ENCODE peak calls at places on chromosomes 1 and 21, in four cellular contexts. One of them, this sample, is unnamed.

GRCh38 chr1:81410919-81411318 is 389.8 kb upstream of the ADGRL2 start:
- DNase-seq in stimulated activated CD8-positive, alpha-beta memory T cell treated with anti-CD3 and anti-CD28 coated beads, Interleukin-15, amount 100 ng/mL, for 1 hour: no peak
- DNase-seq in EL: no peak
- DNase-seq in activated naive CD4-positive, alpha-beta T cell treated with Interleukin-2 at 50 U/mL for 16 hours: no peak
- DNase-seq in this sample: no peak

GRCh38 chr1:246418565-246419312 is 88.3 kb downstream of the SMYD3 start:
- DNase-seq in EL: no peak
- DNase-seq in activated naive CD4-positive, alpha-beta T cell treated with Interleukin-2 at 50 U/mL for 16 hours: no peak
- DNase-seq in stimulated activated CD8-positive, alpha-beta memory T cell treated with anti-CD3 and anti-CD28 coated beads, Interleukin-15, amount 100 ng/mL, for 1 hour: no peak
- DNase-seq in this sample: no peak

GRCh38 chr1:95309031-95309459 is 75.0 kb downstream of the RWDD3 start:
- DNase-seq in stimulated activated CD8-positive, alpha-beta memory T cell treated with anti-CD3 and anti-CD28 coated beads, Interleukin-15, amount 100 ng/mL, for 1 hour: no peak
- DNase-seq in EL: peak
- DNase-seq in activated naive CD4-positive, alpha-beta T cell treated with Interleukin-2 at 50 U/mL for 16 hours: no peak
- DNase-seq in this sample: peak

GRCh38 chr1:4554291-4554865 is 100.0 kb upstream of the AJAP1 start:
- DNase-seq in EL: no peak
- DNase-seq in activated naive CD4-positive, alpha-beta T cell treated with Interleukin-2 at 50 U/mL for 16 hours: no peak
- DNase-seq in stimulated activated CD8-positive, alpha-beta memory T cell treated with anti-CD3 and anti-CD28 coated beads, Interleukin-15, amount 100 ng/mL, for 1 hour: no peak
- DNase-seq in this sample: no peak

GRCh38 chr1:94599090-94599813 is 57.7 kb upstream of the F3 start:
- DNase-seq in EL: no peak
- DNase-seq in stimulated activated CD8-positive, alpha-beta memory T cell treated with anti-CD3 and anti-CD28 coated beads, Interleukin-15, amount 100 ng/mL, for 1 hour: no peak
- DNase-seq in activated naive CD4-positive, alpha-beta T cell treated with Interleukin-2 at 50 U/mL for 16 hours: no peak
- DNase-seq in this sample: peak

GRCh38 chr1:210989949-210990348 is 144.0 kb downstream of the KCNH1 start:
- DNase-seq in stimulated activated CD8-positive, alpha-beta memory T cell treated with anti-CD3 and anti-CD28 coated beads, Interleukin-15, amount 100 ng/mL, for 1 hour: no peak
- DNase-seq in activated naive CD4-positive, alpha-beta T cell treated with Interleukin-2 at 50 U/mL for 16 hours: no peak
- DNase-seq in EL: no peak
- DNase-seq in this sample: no peak

GRCh38 chr1:29280780-29281131 is 44.4 kb downstream of the PTPRU start:
- DNase-seq in stimulated activated CD8-positive, alpha-beta memory T cell treated with anti-CD3 and anti-CD28 coated beads, Interleukin-15, amount 100 ng/mL, for 1 hour: no peak
- DNase-seq in EL: peak
- DNase-seq in activated naive CD4-positive, alpha-beta T cell treated with Interleukin-2 at 50 U/mL for 16 hours: no peak
- DNase-seq in this sample: no peak

GRCh38 chr1:176932114-176933104 is 232.1 kb downstream of the ASTN1 start:
- DNase-seq in activated naive CD4-positive, alpha-beta T cell treated with Interleukin-2 at 50 U/mL for 16 hours: no peak
- DNase-seq in EL: no peak
- DNase-seq in stimulated activated CD8-positive, alpha-beta memory T cell treated with anti-CD3 and anti-CD28 coated beads, Interleukin-15, amount 100 ng/mL, for 1 hour: no peak
- DNase-seq in this sample: no peak

GRCh38 chr1:63173161-63173560 is 149.2 kb upstream of the FOXD3 start:
- DNase-seq in stimulated activated CD8-positive, alpha-beta memory T cell treated with anti-CD3 and anti-CD28 coated beads, Interleukin-15, amount 100 ng/mL, for 1 hour: no peak
- DNase-seq in EL: no peak
- DNase-seq in activated naive CD4-positive, alpha-beta T cell treated with Interleukin-2 at 50 U/mL for 16 hours: no peak
- DNase-seq in this sample: no peak

GRCh38 chr1:10614377-10615225 is 139.9 kb downstream of the PEX14 start:
- DNase-seq in EL: no peak
- DNase-seq in stimulated activated CD8-positive, alpha-beta memory T cell treated with anti-CD3 and anti-CD28 coated beads, Interleukin-15, amount 100 ng/mL, for 1 hour: no peak
- DNase-seq in activated naive CD4-positive, alpha-beta T cell treated with Interleukin-2 at 50 U/mL for 16 hours: no peak
- DNase-seq in this sample: no peak

GRCh38 chr1:200367841-200368534 is 41.8 kb downstream of the ZNF281 start:
- DNase-seq in activated naive CD4-positive, alpha-beta T cell treated with Interleukin-2 at 50 U/mL for 16 hours: no peak
- DNase-seq in stimulated activated CD8-positive, alpha-beta memory T cell treated with anti-CD3 and anti-CD28 coated beads, Interleukin-15, amount 100 ng/mL, for 1 hour: no peak
- DNase-seq in EL: peak
- DNase-seq in this sample: peak

GRCh38 chr1:159925713-159926066 is 383 bp upstream of the TAGLN2 start:
- DNase-seq in stimulated activated CD8-positive, alpha-beta memory T cell treated with anti-CD3 and anti-CD28 coated beads, Interleukin-15, amount 100 ng/mL, for 1 hour: no peak
- DNase-seq in activated naive CD4-positive, alpha-beta T cell treated with Interleukin-2 at 50 U/mL for 16 hours: no peak
- DNase-seq in EL: no peak
- DNase-seq in this sample: peak

GRCh38 chr1:209667103-209667502 is 8.1 kb upstream of the G0S2 start:
- DNase-seq in activated naive CD4-positive, alpha-beta T cell treated with Interleukin-2 at 50 U/mL for 16 hours: no peak
- DNase-seq in EL: no peak
- DNase-seq in stimulated activated CD8-positive, alpha-beta memory T cell treated with anti-CD3 and anti-CD28 coated beads, Interleukin-15, amount 100 ng/mL, for 1 hour: no peak
- DNase-seq in this sample: no peak

GRCh38 chr1:117852846-117853555 is 76.4 kb downstream of the GDAP2 start:
- DNase-seq in activated naive CD4-positive, alpha-beta T cell treated with Interleukin-2 at 50 U/mL for 16 hours: no peak
- DNase-seq in stimulated activated CD8-positive, alpha-beta memory T cell treated with anti-CD3 and anti-CD28 coated beads, Interleukin-15, amount 100 ng/mL, for 1 hour: no peak
- DNase-seq in EL: no peak
- DNase-seq in this sample: no peak

GRCh38 chr1:3678361-3679097 is 26.2 kb downstream of the TP73 start:
- DNase-seq in EL: no peak
- DNase-seq in activated naive CD4-positive, alpha-beta T cell treated with Interleukin-2 at 50 U/mL for 16 hours: no peak
- DNase-seq in stimulated activated CD8-positive, alpha-beta memory T cell treated with anti-CD3 and anti-CD28 coated beads, Interleukin-15, amount 100 ng/mL, for 1 hour: no peak
- DNase-seq in this sample: no peak

GRCh38 chr21:28215214-28215954 is 777.3 kb downstream of the LTN1 start:
- DNase-seq in stimulated activated CD8-positive, alpha-beta memory T cell treated with anti-CD3 and anti-CD28 coated beads, Interleukin-15, amount 100 ng/mL, for 1 hour: no peak
- DNase-seq in EL: peak
- DNase-seq in activated naive CD4-positive, alpha-beta T cell treated with Interleukin-2 at 50 U/mL for 16 hours: no peak
- DNase-seq in this sample: peak

GRCh38 chr1:34761176-34761761 is 1.7 kb downstream of the GJB4 start:
- DNase-seq in EL: no peak
- DNase-seq in stimulated activated CD8-positive, alpha-beta memory T cell treated with anti-CD3 and anti-CD28 coated beads, Interleukin-15, amount 100 ng/mL, for 1 hour: no peak
- DNase-seq in activated naive CD4-positive, alpha-beta T cell treated with Interleukin-2 at 50 U/mL for 16 hours: no peak
- DNase-seq in this sample: no peak

GRCh38 chr21:37606549-37606948 is 240.0 kb downstream of the DYRK1A start:
- DNase-seq in EL: no peak
- DNase-seq in stimulated activated CD8-positive, alpha-beta memory T cell treated with anti-CD3 and anti-CD28 coated beads, Interleukin-15, amount 100 ng/mL, for 1 hour: no peak
- DNase-seq in activated naive CD4-positive, alpha-beta T cell treated with Interleukin-2 at 50 U/mL for 16 hours: no peak
- DNase-seq in this sample: no peak

GRCh38 chr1:50766688-50767087 is 193.4 kb downstream of the FAF1 start:
- DNase-seq in stimulated activated CD8-positive, alpha-beta memory T cell treated with anti-CD3 and anti-CD28 coated beads, Interleukin-15, amount 100 ng/mL, for 1 hour: no peak
- DNase-seq in EL: no peak
- DNase-seq in activated naive CD4-positive, alpha-beta T cell treated with Interleukin-2 at 50 U/mL for 16 hours: no peak
- DNase-seq in this sample: no peak

GRCh38 chr1:8412183-8412831 is 94.4 kb downstream of the SLC45A1 start:
- DNase-seq in activated naive CD4-positive, alpha-beta T cell treated with Interleukin-2 at 50 U/mL for 16 hours: no peak
- DNase-seq in EL: peak
- DNase-seq in stimulated activated CD8-positive, alpha-beta memory T cell treated with anti-CD3 and anti-CD28 coated beads, Interleukin-15, amount 100 ng/mL, for 1 hour: no peak
- DNase-seq in this sample: peak

GRCh38 chr1:85850238-85850637 is 142.0 kb upstream of the ZNHIT6 start:
- DNase-seq in activated naive CD4-positive, alpha-beta T cell treated with Interleukin-2 at 50 U/mL for 16 hours: no peak
- DNase-seq in EL: peak
- DNase-seq in stimulated activated CD8-positive, alpha-beta memory T cell treated with anti-CD3 and anti-CD28 coated beads, Interleukin-15, amount 100 ng/mL, for 1 hour: no peak
- DNase-seq in this sample: peak

GRCh38 chr1:204265665-204266064 is 51.9 kb upstream of the GOLT1A start:
- DNase-seq in EL: no peak
- DNase-seq in stimulated activated CD8-positive, alpha-beta memory T cell treated with anti-CD3 and anti-CD28 coated beads, Interleukin-15, amount 100 ng/mL, for 1 hour: no peak
- DNase-seq in activated naive CD4-positive, alpha-beta T cell treated with Interleukin-2 at 50 U/mL for 16 hours: no peak
- DNase-seq in this sample: no peak

GRCh38 chr1:15965228-15965767 is 10.6 kb downstream of the ZBTB17 start:
- DNase-seq in stimulated activated CD8-positive, alpha-beta memory T cell treated with anti-CD3 and anti-CD28 coated beads, Interleukin-15, amount 100 ng/mL, for 1 hour: no peak
- DNase-seq in activated naive CD4-positive, alpha-beta T cell treated with Interleukin-2 at 50 U/mL for 16 hours: peak
- DNase-seq in EL: peak
- DNase-seq in this sample: peak

GRCh38 chr21:37784591-37785318 is 131.5 kb downstream of the KCNJ6 start:
- DNase-seq in EL: peak
- DNase-seq in stimulated activated CD8-positive, alpha-beta memory T cell treated with anti-CD3 and anti-CD28 coated beads, Interleukin-15, amount 100 ng/mL, for 1 hour: no peak
- DNase-seq in activated naive CD4-positive, alpha-beta T cell treated with Interleukin-2 at 50 U/mL for 16 hours: no peak
- DNase-seq in this sample: peak

GRCh38 chr1:90835172-90835660 is 118.1 kb upstream of the BARHL2 start:
- DNase-seq in stimulated activated CD8-positive, alpha-beta memory T cell treated with anti-CD3 and anti-CD28 coated beads, Interleukin-15, amount 100 ng/mL, for 1 hour: no peak
- DNase-seq in activated naive CD4-positive, alpha-beta T cell treated with Interleukin-2 at 50 U/mL for 16 hours: no peak
- DNase-seq in EL: no peak
- DNase-seq in this sample: no peak

This sample was measured in HCEC 1CT.